ENCODE peak calls at places on chromosomes 16 and 17, in seven cellular contexts. One of them, this sample, is unnamed.

GRCh38 chr16:86051376-86052114 is 152.6 kb downstream of the IRF8 start:
- DNase-seq in A549: no peak
- DNase-seq in ovary: no peak
- DNase-seq in HCT116: no peak
- DNase-seq in sigmoid colon: no peak
- DNase-seq in esophagus squamous epithelium: no peak
- DNase-seq in right lobe of liver: no peak
- DNase-seq in this sample: no peak

GRCh38 chr16:10871157-10871991 is 5.6 kb upstream of the CIITA start:
- DNase-seq in right lobe of liver: peak; percentile 56
- DNase-seq in sigmoid colon: peak; percentile 65
- DNase-seq in HCT116: peak; percentile 41
- DNase-seq in esophagus squamous epithelium: no peak
- DNase-seq in A549: no peak
- DNase-seq in ovary: no peak
- DNase-seq in this sample: peak; percentile 55

GRCh38 chr17:31663576-31663975 is 195.5 kb downstream of the COPRS start:
- DNase-seq in esophagus squamous epithelium: no peak
- DNase-seq in A549: no peak
- DNase-seq in sigmoid colon: no peak
- DNase-seq in HCT116: peak; percentile 16
- DNase-seq in right lobe of liver: no peak
- DNase-seq in ovary: no peak
- DNase-seq in this sample: no peak

GRCh38 chr17:45294506-45294905 is 22.3 kb downstream of the MAP3K14 start:
- DNase-seq in sigmoid colon: no peak
- DNase-seq in A549: no peak
- DNase-seq in right lobe of liver: no peak
- DNase-seq in HCT116: no peak
- DNase-seq in esophagus squamous epithelium: no peak
- DNase-seq in ovary: no peak
- DNase-seq in this sample: no peak

GRCh38 chr17:82240506-82241182 is 11.8 kb downstream of the SLC16A3 start:
- DNase-seq in esophagus squamous epithelium: no peak
- DNase-seq in HCT116: no peak
- DNase-seq in A549: no peak
- DNase-seq in ovary: peak; percentile 53
- DNase-seq in right lobe of liver: no peak
- DNase-seq in sigmoid colon: peak; percentile 64
- DNase-seq in this sample: no peak

GRCh38 chr16:85461814-85462404 is 151.2 kb upstream of the GSE1 start:
- DNase-seq in ovary: peak; percentile 70
- DNase-seq in right lobe of liver: no peak
- DNase-seq in esophagus squamous epithelium: no peak
- DNase-seq in HCT116: no peak
- DNase-seq in A549: no peak
- DNase-seq in sigmoid colon: peak; percentile 82
- DNase-seq in this sample: no peak

GRCh38 chr17:64024215-64024654 is 3.8 kb upstream of the ICAM2 start:
- DNase-seq in esophagus squamous epithelium: no peak
- DNase-seq in sigmoid colon: peak; percentile 15
- DNase-seq in ovary: peak; percentile 6
- DNase-seq in A549: no peak
- DNase-seq in HCT116: no peak
- DNase-seq in right lobe of liver: no peak
- DNase-seq in this sample: no peak

GRCh38 chr17:8964801-8965393 is 610 bp downstream of the PIK3R5 start:
- DNase-seq in ovary: no peak
- DNase-seq in sigmoid colon: no peak
- DNase-seq in esophagus squamous epithelium: no peak
- DNase-seq in right lobe of liver: peak; percentile 51
- DNase-seq in HCT116: no peak
- DNase-seq in A549: no peak
- DNase-seq in this sample: no peak

GRCh38 chr16:53632526-53632925 is 71.1 kb downstream of the RPGRIP1L start:
- DNase-seq in ovary: no peak
- DNase-seq in esophagus squamous epithelium: no peak
- DNase-seq in A549: no peak
- DNase-seq in HCT116: no peak
- DNase-seq in sigmoid colon: no peak
- DNase-seq in right lobe of liver: no peak
- DNase-seq in this sample: no peak

GRCh38 chr16:4339909-4340308 is 11.2 kb downstream of the PAM16 start:
- DNase-seq in ovary: peak; percentile 81
- DNase-seq in sigmoid colon: peak; percentile 83
- DNase-seq in A549: no peak
- DNase-seq in HCT116: no peak
- DNase-seq in esophagus squamous epithelium: no peak
- DNase-seq in right lobe of liver: no peak
- DNase-seq in this sample: no peak

GRCh38 chr17:68794636-68795503 is 160.3 kb downstream of the ABCA8 start:
- DNase-seq in ovary: no peak
- DNase-seq in right lobe of liver: no peak
- DNase-seq in sigmoid colon: no peak
- DNase-seq in esophagus squamous epithelium: no peak
- DNase-seq in A549: no peak
- DNase-seq in HCT116: no peak
- DNase-seq in this sample: no peak

GRCh38 chr17:48843172-48843900 is 12.5 kb downstream of the CALCOCO2 start:
- DNase-seq in right lobe of liver: no peak
- DNase-seq in ovary: no peak
- DNase-seq in sigmoid colon: no peak
- DNase-seq in A549: no peak
- DNase-seq in HCT116: no peak
- DNase-seq in esophagus squamous epithelium: no peak
- DNase-seq in this sample: no peak

GRCh38 chr16:58563235-58563634 is 47.9 kb downstream of the SETD6 start:
- DNase-seq in sigmoid colon: no peak
- DNase-seq in A549: no peak
- DNase-seq in ovary: no peak
- DNase-seq in right lobe of liver: no peak
- DNase-seq in HCT116: no peak
- DNase-seq in esophagus squamous epithelium: no peak
- DNase-seq in this sample: no peak

GRCh38 chr17:82848022-82848592 is 8.3 kb upstream of the ZNF750 start:
- DNase-seq in ovary: peak; percentile 62
- DNase-seq in esophagus squamous epithelium: no peak
- DNase-seq in right lobe of liver: peak; percentile 31
- DNase-seq in A549: no peak
- DNase-seq in HCT116: no peak
- DNase-seq in sigmoid colon: peak; percentile 84
- DNase-seq in this sample: peak; percentile 78

DNA sequence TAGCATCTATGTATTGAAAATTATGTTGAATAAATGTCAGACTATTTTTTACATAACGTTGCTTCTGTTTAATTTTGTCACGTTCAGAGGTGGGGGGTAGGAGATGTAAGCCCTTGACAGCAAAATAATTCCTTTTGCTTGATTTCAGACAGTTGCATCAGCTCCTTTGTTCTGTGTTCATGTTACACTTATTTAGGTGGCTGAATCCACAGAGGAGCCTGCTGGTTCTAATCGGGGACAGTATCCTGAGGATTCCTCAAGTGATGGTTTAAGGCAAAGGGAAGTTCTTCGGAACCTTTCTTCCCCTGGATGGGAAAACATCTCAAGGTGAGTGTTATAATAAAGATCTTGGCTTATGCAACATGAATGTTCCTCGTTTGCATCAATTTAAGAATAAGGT is 4.5 kb downstream of the HERPUD1 start:
- DNase-seq in sigmoid colon: no peak
- DNase-seq in right lobe of liver: no peak
- DNase-seq in esophagus squamous epithelium: no peak
- DNase-seq in ovary: no peak
- DNase-seq in HCT116: no peak
- DNase-seq in A549: no peak
- DNase-seq in this sample: no peak
- H3K27ac ChIP-seq in sigmoid colon: no peak overlapping the region
- H3K27ac ChIP-seq in right lobe of liver: no peak overlapping the region
- H3K27ac ChIP-seq in esophagus squamous epithelium: no peak overlapping the region
- H3K27ac ChIP-seq in ovary: no peak overlapping the region
- H3K27ac ChIP-seq in HCT116: no peak overlapping the region
- H3K27ac ChIP-seq in A549: peak overlapping the region; percentile 27
- H3K27ac ChIP-seq in this sample: peak overlapping the region; percentile 83

GRCh38 chr16:20727181-20727580 is 14.4 kb downstream of the THUMPD1 start:
- DNase-seq in HCT116: no peak
- DNase-seq in sigmoid colon: no peak
- DNase-seq in right lobe of liver: no peak
- DNase-seq in esophagus squamous epithelium: no peak
- DNase-seq in A549: no peak
- DNase-seq in ovary: no peak
- DNase-seq in this sample: no peak

GRCh38 chr16:20729141-20729540 is 12.5 kb downstream of the THUMPD1 start:
- DNase-seq in A549: no peak
- DNase-seq in HCT116: no peak
- DNase-seq in esophagus squamous epithelium: no peak
- DNase-seq in ovary: no peak
- DNase-seq in right lobe of liver: no peak
- DNase-seq in sigmoid colon: no peak
- DNase-seq in this sample: no peak

GRCh38 chr16:20726661-20727060 is 15.0 kb downstream of the THUMPD1 start:
- DNase-seq in HCT116: no peak
- DNase-seq in ovary: no peak
- DNase-seq in esophagus squamous epithelium: no peak
- DNase-seq in sigmoid colon: no peak
- DNase-seq in A549: no peak
- DNase-seq in right lobe of liver: no peak
- DNase-seq in this sample: no peak
- H3K27ac ChIP-seq in HCT116: no peak overlapping the region
- H3K27ac ChIP-seq in ovary: no peak overlapping the region
- H3K27ac ChIP-seq in esophagus squamous epithelium: no peak overlapping the region
- H3K27ac ChIP-seq in sigmoid colon: no peak overlapping the region
- H3K27ac ChIP-seq in A549: no peak overlapping the region
- H3K27ac ChIP-seq in right lobe of liver: no peak overlapping the region
- H3K27ac ChIP-seq in this sample: no peak overlapping the region

DNA sequence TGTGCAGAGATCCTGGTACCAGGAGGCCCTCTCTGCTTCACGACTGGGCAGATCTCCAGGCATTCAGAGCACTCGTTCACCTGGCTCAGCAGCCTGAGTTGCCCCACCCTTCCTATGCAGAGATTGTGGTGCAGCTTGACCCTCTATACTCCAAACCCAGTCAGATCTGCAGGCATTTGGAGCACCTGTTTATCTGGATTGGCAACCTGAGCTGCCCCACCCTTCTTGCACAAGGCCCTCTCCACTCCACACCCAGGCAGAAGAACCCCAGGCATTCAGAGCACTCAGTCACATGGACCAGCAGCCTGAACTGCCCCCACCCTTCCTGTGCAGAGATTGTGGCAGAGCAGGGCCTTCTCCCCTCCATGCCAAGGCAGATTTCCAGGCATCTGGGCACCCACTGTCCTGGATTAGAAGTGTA is 88.4 kb upstream of the CDH5 start:
- DNase-seq in HCT116: no peak
- DNase-seq in sigmoid colon: peak; percentile 33
- DNase-seq in A549: no peak
- DNase-seq in right lobe of liver: no peak
- DNase-seq in esophagus squamous epithelium: no peak
- DNase-seq in ovary: no peak
- DNase-seq in this sample: peak; percentile 96
- H3K27ac ChIP-seq in HCT116: no peak overlapping the region
- H3K27ac ChIP-seq in sigmoid colon: no peak overlapping the region
- H3K27ac ChIP-seq in A549: no peak overlapping the region
- H3K27ac ChIP-seq in right lobe of liver: no peak overlapping the region
- H3K27ac ChIP-seq in esophagus squamous epithelium: peak overlapping the region; percentile 94
- H3K27ac ChIP-seq in ovary: no peak overlapping the region
- H3K27ac ChIP-seq in this sample: peak overlapping the region; percentile 94

GRCh38 chr16:66515543-66516171 is 34.3 kb downstream of the TK2 start:
- DNase-seq in HCT116: no peak
- DNase-seq in sigmoid colon: peak; percentile 67
- DNase-seq in A549: peak; percentile 44
- DNase-seq in right lobe of liver: no peak
- DNase-seq in esophagus squamous epithelium: no peak
- DNase-seq in ovary: peak; percentile 53
- DNase-seq in this sample: no peak
- H3K27ac ChIP-seq in HCT116: peak overlapping the region; percentile 67
- H3K27ac ChIP-seq in sigmoid colon: peak overlapping the region; percentile 88
- H3K27ac ChIP-seq in A549: peak overlapping the region; percentile 92
- H3K27ac ChIP-seq in right lobe of liver: peak overlapping the region; percentile 83
- H3K27ac ChIP-seq in esophagus squamous epithelium: peak overlapping the region; percentile 92
- H3K27ac ChIP-seq in ovary: peak overlapping the region; percentile 57
- H3K27ac ChIP-seq in this sample: peak overlapping the region; percentile 75

DNA sequence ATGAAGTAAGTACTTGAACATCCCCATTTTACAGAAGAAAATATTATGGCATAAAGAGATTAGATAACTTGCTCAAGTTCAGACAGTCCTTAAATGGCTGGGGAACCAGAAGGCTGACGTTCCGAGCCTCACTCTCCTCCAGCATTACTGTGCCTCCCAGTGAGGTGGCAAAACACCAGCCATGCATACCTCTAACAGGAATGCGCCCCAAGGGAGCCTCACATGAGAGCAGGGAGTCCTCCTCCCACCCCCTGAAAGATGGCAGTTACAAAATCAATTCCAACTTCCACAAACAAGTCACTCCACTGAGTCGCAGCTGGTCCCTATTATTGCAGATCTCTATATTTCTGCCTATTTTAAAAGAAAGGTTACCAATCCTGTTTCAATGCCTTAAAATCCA is 55.6 kb downstream of the ANKFY1 start:
- DNase-seq in A549: no peak
- DNase-seq in right lobe of liver: no peak
- DNase-seq in esophagus squamous epithelium: no peak
- DNase-seq in ovary: no peak
- DNase-seq in sigmoid colon: no peak
- DNase-seq in HCT116: no peak
- DNase-seq in this sample: no peak
- H3K27ac ChIP-seq in A549: no peak overlapping the region
- H3K27ac ChIP-seq in right lobe of liver: no peak overlapping the region
- H3K27ac ChIP-seq in esophagus squamous epithelium: peak overlapping the region; percentile 55
- H3K27ac ChIP-seq in ovary: no peak overlapping the region
- H3K27ac ChIP-seq in sigmoid colon: peak overlapping the region; percentile 78
- H3K27ac ChIP-seq in HCT116: no peak overlapping the region
- H3K27ac ChIP-seq in this sample: no peak overlapping the region

This sample was measured in epithelial cell of prostate.